ENCODE peak calls at places on chromosome 16, in eight cellular contexts. One of them, this sample, is unnamed.

GRCh38 chr16:586047-586644 is 3.7 kb upstream of the RAB40C start:
- DNase-seq in tibial nerve: no peak
- DNase-seq in fibroblast of lung: peak
- DNase-seq in AG04449: no peak
- DNase-seq in heart right ventricle: no peak
- DNase-seq in cardiac muscle cell: no peak
- DNase-seq in left lung: no peak
- DNase-seq in A549: no peak
- DNase-seq in this sample: no peak

GRCh38 chr16:5900046-5900445 is 802.5 kb upstream of the EEF2KMT start:
- DNase-seq in tibial nerve: no peak
- DNase-seq in fibroblast of lung: peak
- DNase-seq in AG04449: no peak
- DNase-seq in heart right ventricle: no peak
- DNase-seq in cardiac muscle cell: no peak
- DNase-seq in left lung: no peak
- DNase-seq in A549: no peak
- DNase-seq in this sample: no peak

GRCh38 chr16:89610108-89610453 is 3.4 kb upstream of the DPEP1 start:
- DNase-seq in tibial nerve: no peak
- DNase-seq in fibroblast of lung: no peak
- DNase-seq in AG04449: no peak
- DNase-seq in heart right ventricle: no peak
- DNase-seq in cardiac muscle cell: no peak
- DNase-seq in left lung: no peak
- DNase-seq in A549: no peak
- DNase-seq in this sample: no peak

GRCh38 chr16:57757326-57757786 is 21.8 kb downstream of the KATNB1 start:
- DNase-seq in tibial nerve: peak
- DNase-seq in fibroblast of lung: peak
- DNase-seq in AG04449: peak
- DNase-seq in heart right ventricle: peak
- DNase-seq in cardiac muscle cell: peak
- DNase-seq in left lung: peak
- DNase-seq in A549: peak
- DNase-seq in this sample: no peak

GRCh38 chr16:70703041-70703834 is 17.4 kb upstream of the MTSS2 start:
- DNase-seq in tibial nerve: no peak
- DNase-seq in fibroblast of lung: peak
- DNase-seq in AG04449: peak
- DNase-seq in heart right ventricle: peak
- DNase-seq in cardiac muscle cell: peak
- DNase-seq in left lung: no peak
- DNase-seq in A549: no peak
- DNase-seq in this sample: peak

GRCh38 chr16:85269165-85269564 is 156.9 kb upstream of the CIBAR2 start:
- DNase-seq in tibial nerve: no peak
- DNase-seq in fibroblast of lung: no peak
- DNase-seq in AG04449: no peak
- DNase-seq in heart right ventricle: no peak
- DNase-seq in cardiac muscle cell: no peak
- DNase-seq in left lung: no peak
- DNase-seq in A549: no peak
- DNase-seq in this sample: no peak

GRCh38 chr16:75559564-75560372 is 3.7 kb upstream of the TMEM231 start:
- DNase-seq in tibial nerve: no peak
- DNase-seq in fibroblast of lung: peak
- DNase-seq in AG04449: no peak
- DNase-seq in heart right ventricle: no peak
- DNase-seq in cardiac muscle cell: peak
- DNase-seq in left lung: no peak
- DNase-seq in A549: no peak
- DNase-seq in this sample: no peak

GRCh38 chr16:79212114-79212791 is 388.3 kb downstream of the MAF start:
- DNase-seq in tibial nerve: no peak
- DNase-seq in fibroblast of lung: no peak
- DNase-seq in AG04449: no peak
- DNase-seq in heart right ventricle: no peak
- DNase-seq in cardiac muscle cell: no peak
- DNase-seq in left lung: no peak
- DNase-seq in A549: no peak
- DNase-seq in this sample: no peak

GRCh38 chr16:64826374-64826773 is 295.5 kb downstream of the CDH11 start:
- DNase-seq in tibial nerve: no peak
- DNase-seq in fibroblast of lung: peak
- DNase-seq in AG04449: peak
- DNase-seq in heart right ventricle: no peak
- DNase-seq in cardiac muscle cell: no peak
- DNase-seq in left lung: no peak
- DNase-seq in A549: no peak
- DNase-seq in this sample: no peak

GRCh38 chr16:89785523-89786155 is 30.8 kb downstream of the FANCA start:
- DNase-seq in tibial nerve: no peak
- DNase-seq in fibroblast of lung: no peak
- DNase-seq in AG04449: no peak
- DNase-seq in heart right ventricle: no peak
- DNase-seq in cardiac muscle cell: no peak
- DNase-seq in left lung: no peak
- DNase-seq in A549: no peak
- DNase-seq in this sample: no peak

GRCh38 chr16:35485915-35486314 is 2026.5 kb downstream of the TP53TG3F start:
- DNase-seq in tibial nerve: no peak
- DNase-seq in fibroblast of lung: no peak
- DNase-seq in AG04449: no peak
- DNase-seq in heart right ventricle: no peak
- DNase-seq in cardiac muscle cell: no peak
- DNase-seq in left lung: no peak
- DNase-seq in A549: no peak
- DNase-seq in this sample: no peak

GRCh38 chr16:49699718-49700117 is 156.2 kb downstream of the ZNF423 start:
- DNase-seq in tibial nerve: no peak
- DNase-seq in fibroblast of lung: no peak
- DNase-seq in AG04449: no peak
- DNase-seq in heart right ventricle: peak
- DNase-seq in cardiac muscle cell: no peak
- DNase-seq in left lung: no peak
- DNase-seq in A549: no peak
- DNase-seq in this sample: no peak

DNA sequence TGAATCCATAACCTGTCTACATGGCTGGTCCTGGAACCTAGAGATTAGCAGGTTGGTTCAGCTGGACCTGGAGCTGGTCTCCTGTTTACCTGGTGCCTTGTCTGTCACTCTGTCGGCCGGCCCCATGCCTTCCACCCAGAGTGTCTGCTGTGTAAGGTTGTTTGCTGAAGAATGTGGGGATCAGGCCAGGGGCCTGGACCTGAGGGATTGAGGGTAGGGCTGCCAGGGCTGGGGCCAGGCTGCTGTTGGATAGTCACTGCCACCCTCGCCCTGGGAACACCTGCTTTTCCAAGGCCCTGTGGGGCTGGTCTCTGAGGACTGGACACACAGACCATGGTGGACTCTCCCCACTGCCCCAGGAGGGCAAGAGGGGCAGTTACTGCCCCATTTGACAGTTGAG is 1.4 kb downstream of the NHERF2 start:
- DNase-seq in tibial nerve: no peak
- DNase-seq in fibroblast of lung: no peak
- DNase-seq in AG04449: no peak
- DNase-seq in heart right ventricle: no peak
- DNase-seq in cardiac muscle cell: no peak
- DNase-seq in left lung: no peak
- DNase-seq in A549: no peak
- DNase-seq in this sample: no peak
- H3K4me3 ChIP-seq in tibial nerve: peak
- H3K4me3 ChIP-seq in fibroblast of lung: no peak
- H3K4me3 ChIP-seq in AG04449: peak
- H3K4me3 ChIP-seq in heart right ventricle: peak
- H3K4me3 ChIP-seq in cardiac muscle cell: no peak
- H3K4me3 ChIP-seq in left lung: peak
- H3K4me3 ChIP-seq in A549: peak
- H3K4me3 ChIP-seq in this sample: no peak

DNA sequence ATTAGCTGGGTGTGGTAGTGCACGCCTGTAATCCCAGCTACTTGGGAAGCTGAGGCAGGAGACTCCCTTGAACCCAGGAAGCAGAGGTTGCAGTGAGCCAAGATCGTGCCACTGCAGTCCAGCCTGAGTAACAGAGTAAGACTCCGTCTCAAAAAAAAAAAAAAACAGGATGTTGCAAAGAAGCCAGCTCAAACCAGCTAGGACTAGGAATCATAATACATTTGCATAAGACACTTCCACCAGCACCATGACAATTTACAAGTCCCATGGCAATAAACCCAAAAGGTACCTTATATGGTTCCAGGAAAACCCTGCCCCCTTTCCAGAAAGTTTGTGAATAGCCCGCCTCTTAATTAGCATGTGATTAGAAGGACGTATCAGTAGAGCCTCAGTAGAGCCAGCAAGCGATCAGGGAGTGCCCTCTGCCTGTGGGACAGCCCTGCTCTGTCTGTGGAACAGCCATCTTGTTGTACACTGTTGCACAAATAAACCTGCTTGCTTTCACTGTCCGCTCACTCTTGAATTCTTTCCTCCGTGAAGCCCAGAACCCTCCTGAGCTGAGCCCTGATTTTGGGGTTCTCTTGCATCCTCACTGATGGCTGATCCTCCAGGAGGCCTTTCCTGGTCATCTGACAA is 14.1 kb downstream of the NUPR1 start:
- DNase-seq in tibial nerve: no peak
- DNase-seq in fibroblast of lung: no peak
- DNase-seq in AG04449: no peak
- DNase-seq in heart right ventricle: no peak
- DNase-seq in cardiac muscle cell: no peak
- DNase-seq in left lung: no peak
- DNase-seq in A549: no peak
- DNase-seq in this sample: no peak
- TF ChIP-seq CTCF in tibial nerve: no peak
- TF ChIP-seq CTCF in fibroblast of lung: no peak
- TF ChIP-seq CTCF in AG04449: no peak
- TF ChIP-seq CTCF in heart right ventricle: no peak
- TF ChIP-seq CTCF in cardiac muscle cell: no peak
- TF ChIP-seq CTCF in left lung: no peak
- TF ChIP-seq CTCF in A549: no peak
- TF ChIP-seq CTCF in this sample: no peak

DNA sequence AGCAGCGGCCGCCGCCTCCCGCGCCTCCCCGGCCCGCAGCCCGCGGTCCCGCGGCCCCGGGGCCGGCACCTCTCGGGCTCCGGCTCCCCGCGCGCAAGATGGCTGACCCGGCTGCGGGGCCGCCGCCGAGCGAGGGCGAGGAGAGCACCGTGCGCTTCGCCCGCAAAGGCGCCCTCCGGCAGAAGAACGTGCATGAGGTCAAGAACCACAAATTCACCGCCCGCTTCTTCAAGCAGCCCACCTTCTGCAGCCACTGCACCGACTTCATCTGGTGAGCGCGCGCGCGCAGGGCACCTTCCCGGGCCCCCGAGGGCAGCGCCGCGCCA is 258 bp downstream of the PRKCB start:
- DNase-seq in tibial nerve: no peak
- DNase-seq in fibroblast of lung: no peak
- DNase-seq in AG04449: no peak
- DNase-seq in heart right ventricle: no peak
- DNase-seq in cardiac muscle cell: no peak
- DNase-seq in left lung: no peak
- DNase-seq in A549: no peak
- DNase-seq in this sample: no peak
- H3K4me3 ChIP-seq in tibial nerve: peak
- H3K4me3 ChIP-seq in fibroblast of lung: no peak
- H3K4me3 ChIP-seq in AG04449: no peak
- H3K4me3 ChIP-seq in heart right ventricle: peak
- H3K4me3 ChIP-seq in cardiac muscle cell: peak
- H3K4me3 ChIP-seq in left lung: peak
- H3K4me3 ChIP-seq in A549: peak
- H3K4me3 ChIP-seq in this sample: peak

DNA sequence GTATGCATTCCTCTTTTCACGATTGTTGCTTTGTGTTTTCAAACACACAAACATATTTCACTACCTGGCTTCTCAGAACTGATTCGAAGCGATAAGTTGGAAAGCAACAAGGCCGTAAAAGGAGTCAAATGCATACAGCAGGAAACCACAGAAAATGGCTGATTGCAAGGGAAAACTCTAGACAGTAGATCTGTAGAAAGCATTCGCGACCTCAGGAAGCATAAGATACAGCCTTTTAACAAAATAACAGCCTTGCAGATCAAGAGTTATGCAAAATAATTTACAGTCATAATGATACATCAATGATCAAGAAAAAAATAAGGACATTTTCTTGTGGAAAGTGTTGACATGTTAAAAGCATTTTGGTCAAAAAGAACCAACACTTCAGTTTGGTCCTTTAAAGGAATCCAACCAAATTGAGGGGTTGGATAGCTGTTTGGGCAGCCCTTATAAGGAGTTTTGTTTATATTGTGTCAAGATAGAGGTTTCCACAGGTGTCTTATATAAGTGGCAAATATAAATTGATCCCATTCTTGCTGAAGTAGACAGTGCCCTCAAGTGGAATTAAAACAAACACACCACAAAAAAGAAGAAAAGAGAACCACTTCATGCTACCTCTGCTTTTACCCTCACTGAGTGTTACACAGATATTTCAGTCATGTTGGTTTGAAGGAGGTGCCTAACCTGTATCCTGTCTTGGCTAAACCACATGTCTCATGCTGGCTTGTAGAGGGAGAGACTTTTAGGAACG is 5.5 kb downstream of the CYLD start:
- DNase-seq in tibial nerve: no peak
- DNase-seq in fibroblast of lung: peak
- DNase-seq in AG04449: no peak
- DNase-seq in heart right ventricle: no peak
- DNase-seq in cardiac muscle cell: no peak
- DNase-seq in left lung: no peak
- DNase-seq in A549: peak
- DNase-seq in this sample: no peak
- TF ChIP-seq CTCF in tibial nerve: peak
- TF ChIP-seq CTCF in fibroblast of lung: no peak
- TF ChIP-seq CTCF in AG04449: no peak
- TF ChIP-seq CTCF in heart right ventricle: no peak
- TF ChIP-seq CTCF in cardiac muscle cell: peak
- TF ChIP-seq CTCF in left lung: no peak
- TF ChIP-seq CTCF in A549: no peak
- TF ChIP-seq CTCF in this sample: peak

DNA sequence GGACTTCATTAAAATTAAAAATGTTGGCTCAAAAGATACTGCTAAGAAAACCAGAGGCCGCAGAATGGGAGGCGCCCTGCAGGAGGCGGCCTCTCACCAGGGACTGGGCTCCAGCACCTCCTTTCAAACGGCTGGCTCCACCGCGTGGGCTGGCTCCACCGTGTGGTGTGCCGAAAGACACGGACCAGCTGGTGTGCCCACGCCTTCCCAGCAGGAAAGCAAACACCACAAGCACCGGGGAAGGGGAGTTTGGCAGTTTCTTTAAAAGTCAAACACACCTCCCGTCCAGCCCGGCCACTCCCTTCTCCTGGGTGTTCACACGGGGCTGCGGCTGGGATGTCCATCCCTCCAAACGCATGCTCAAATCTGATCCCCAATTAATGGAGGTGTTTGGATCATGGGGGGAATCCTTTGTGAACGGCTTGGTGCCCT is 13.9 kb downstream of the HAGH start:
- DNase-seq in tibial nerve: no peak
- DNase-seq in fibroblast of lung: peak
- DNase-seq in AG04449: no peak
- DNase-seq in heart right ventricle: peak
- DNase-seq in cardiac muscle cell: peak
- DNase-seq in left lung: peak
- DNase-seq in A549: peak
- DNase-seq in this sample: no peak
- H3K4me3 ChIP-seq in tibial nerve: no peak
- H3K4me3 ChIP-seq in fibroblast of lung: no peak
- H3K4me3 ChIP-seq in AG04449: no peak
- H3K4me3 ChIP-seq in heart right ventricle: no peak
- H3K4me3 ChIP-seq in cardiac muscle cell: no peak
- H3K4me3 ChIP-seq in left lung: no peak
- H3K4me3 ChIP-seq in A549: no peak
- H3K4me3 ChIP-seq in this sample: no peak

GRCh38 chr16:67150058-67150832 is 553 bp downstream of the B3GNT9 start:
- DNase-seq in tibial nerve: no peak
- DNase-seq in fibroblast of lung: peak
- DNase-seq in AG04449: no peak
- DNase-seq in heart right ventricle: peak
- DNase-seq in cardiac muscle cell: peak
- DNase-seq in left lung: no peak
- DNase-seq in A549: peak
- DNase-seq in this sample: no peak
- TF ChIP-seq CTCF in tibial nerve: no peak
- TF ChIP-seq CTCF in fibroblast of lung: no peak
- TF ChIP-seq CTCF in AG04449: peak
- TF ChIP-seq CTCF in heart right ventricle: no peak
- TF ChIP-seq CTCF in cardiac muscle cell: peak
- TF ChIP-seq CTCF in left lung: no peak
- TF ChIP-seq CTCF in A549: no peak
- TF ChIP-seq CTCF in this sample: no peak